ENCODE peak calls at places on chromosomes 2 and 18, in nine cellular contexts. One of them, this sample, is unnamed.

GRCh38 chr18:44696892-44697291 is 16.2 kb downstream of the SETBP1 start:
- DNase-seq in GM20000: no peak
- DNase-seq in endodermal cell: peak; percentile 64
- DNase-seq in heart right ventricle: peak; percentile 20
- DNase-seq in brain microvascular endothelial cell: no peak
- DNase-seq in tibial artery: no peak
- DNase-seq in PC-3: no peak
- DNase-seq in neural crest cell: no peak
- DNase-seq in CD4-positive, alpha-beta T cell: no peak
- DNase-seq in this sample: no peak

GRCh38 chr2:73759904-73760303 is 20.0 kb downstream of the DUSP11 start:
- DNase-seq in neural crest cell: no peak
- DNase-seq in brain microvascular endothelial cell: no peak
- DNase-seq in endodermal cell: no peak
- DNase-seq in PC-3: no peak
- DNase-seq in CD4-positive, alpha-beta T cell: no peak
- DNase-seq in GM20000: no peak
- DNase-seq in tibial artery: no peak
- DNase-seq in heart right ventricle: no peak
- DNase-seq in this sample: no peak

GRCh38 chr2:54388093-54388492 is 68.0 kb upstream of the SPTBN1 start:
- DNase-seq in brain microvascular endothelial cell: no peak
- DNase-seq in CD4-positive, alpha-beta T cell: no peak
- DNase-seq in neural crest cell: no peak
- DNase-seq in heart right ventricle: no peak
- DNase-seq in endodermal cell: no peak
- DNase-seq in PC-3: no peak
- DNase-seq in GM20000: no peak
- DNase-seq in tibial artery: no peak
- DNase-seq in this sample: no peak

GRCh38 chr2:191612496-191612895 is 65.4 kb upstream of the NABP1 start:
- DNase-seq in CD4-positive, alpha-beta T cell: no peak
- DNase-seq in GM20000: no peak
- DNase-seq in neural crest cell: no peak
- DNase-seq in heart right ventricle: no peak
- DNase-seq in tibial artery: no peak
- DNase-seq in brain microvascular endothelial cell: peak; percentile 60
- DNase-seq in endodermal cell: no peak
- DNase-seq in PC-3: peak; percentile 88
- DNase-seq in this sample: no peak

GRCh38 chr18:7174359-7175107 is 56.4 kb upstream of the LRRC30 start:
- DNase-seq in CD4-positive, alpha-beta T cell: no peak
- DNase-seq in tibial artery: no peak
- DNase-seq in heart right ventricle: no peak
- DNase-seq in GM20000: no peak
- DNase-seq in neural crest cell: no peak
- DNase-seq in brain microvascular endothelial cell: no peak
- DNase-seq in PC-3: no peak
- DNase-seq in endodermal cell: peak; percentile 90
- DNase-seq in this sample: no peak

GRCh38 chr2:68769586-68770270 is 35.1 kb downstream of the ARHGAP25 start:
- DNase-seq in PC-3: no peak
- DNase-seq in brain microvascular endothelial cell: no peak
- DNase-seq in heart right ventricle: no peak
- DNase-seq in neural crest cell: no peak
- DNase-seq in tibial artery: no peak
- DNase-seq in endodermal cell: no peak
- DNase-seq in GM20000: no peak
- DNase-seq in CD4-positive, alpha-beta T cell: no peak
- DNase-seq in this sample: no peak

GRCh38 chr2:9554841-9555337 is 741 bp downstream of the ADAM17 start:
- DNase-seq in GM20000: no peak
- DNase-seq in tibial artery: peak; percentile 74
- DNase-seq in CD4-positive, alpha-beta T cell: no peak
- DNase-seq in brain microvascular endothelial cell: peak; percentile 75
- DNase-seq in heart right ventricle: peak; percentile 47
- DNase-seq in neural crest cell: no peak
- DNase-seq in PC-3: peak; percentile 58
- DNase-seq in endodermal cell: no peak
- DNase-seq in this sample: no peak

GRCh38 chr2:61753512-61753911 is 100.3 kb downstream of the FAM161A start:
- DNase-seq in GM20000: no peak
- DNase-seq in PC-3: no peak
- DNase-seq in neural crest cell: no peak
- DNase-seq in heart right ventricle: no peak
- DNase-seq in brain microvascular endothelial cell: no peak
- DNase-seq in endodermal cell: no peak
- DNase-seq in tibial artery: no peak
- DNase-seq in CD4-positive, alpha-beta T cell: no peak
- DNase-seq in this sample: no peak

GRCh38 chr18:62282188-62282629 is 42.9 kb upstream of the TNFRSF11A start:
- DNase-seq in PC-3: peak; percentile 58
- DNase-seq in tibial artery: no peak
- DNase-seq in endodermal cell: no peak
- DNase-seq in heart right ventricle: no peak
- DNase-seq in brain microvascular endothelial cell: peak; percentile 58
- DNase-seq in CD4-positive, alpha-beta T cell: no peak
- DNase-seq in neural crest cell: no peak
- DNase-seq in GM20000: no peak
- DNase-seq in this sample: no peak

GRCh38 chr2:44668336-44668735 is 273.2 kb upstream of the SIX3 start:
- DNase-seq in PC-3: peak; percentile 48
- DNase-seq in GM20000: peak; percentile 29
- DNase-seq in neural crest cell: no peak
- DNase-seq in endodermal cell: no peak
- DNase-seq in brain microvascular endothelial cell: no peak
- DNase-seq in tibial artery: no peak
- DNase-seq in CD4-positive, alpha-beta T cell: no peak
- DNase-seq in heart right ventricle: no peak
- DNase-seq in this sample: peak; percentile 45

GRCh38 chr18:36809590-36810381 is 19.0 kb downstream of the TPGS2 start:
- DNase-seq in endodermal cell: peak; percentile 66
- DNase-seq in GM20000: peak; percentile 77
- DNase-seq in PC-3: peak; percentile 59
- DNase-seq in CD4-positive, alpha-beta T cell: no peak
- DNase-seq in heart right ventricle: peak; percentile 31
- DNase-seq in tibial artery: peak; percentile 29
- DNase-seq in brain microvascular endothelial cell: peak; percentile 33
- DNase-seq in neural crest cell: peak; percentile 17
- DNase-seq in this sample: peak; percentile 73

GRCh38 chr18:50429207-50429948 is 54.5 kb downstream of the SKA1 start:
- DNase-seq in tibial artery: no peak
- DNase-seq in endodermal cell: no peak
- DNase-seq in PC-3: peak; percentile 38
- DNase-seq in GM20000: peak; percentile 36
- DNase-seq in CD4-positive, alpha-beta T cell: no peak
- DNase-seq in brain microvascular endothelial cell: peak; percentile 22
- DNase-seq in heart right ventricle: no peak
- DNase-seq in neural crest cell: no peak
- DNase-seq in this sample: peak; percentile 41

GRCh38 chr2:229410946-229411345 is 139.9 kb upstream of the PID1 start:
- DNase-seq in endodermal cell: no peak
- DNase-seq in brain microvascular endothelial cell: no peak
- DNase-seq in GM20000: no peak
- DNase-seq in heart right ventricle: no peak
- DNase-seq in CD4-positive, alpha-beta T cell: no peak
- DNase-seq in neural crest cell: no peak
- DNase-seq in tibial artery: no peak
- DNase-seq in PC-3: peak; percentile 61
- DNase-seq in this sample: no peak

GRCh38 chr2:120972286-120972685 is 236.6 kb downstream of the GLI2 start:
- DNase-seq in CD4-positive, alpha-beta T cell: no peak
- DNase-seq in heart right ventricle: no peak
- DNase-seq in tibial artery: no peak
- DNase-seq in endodermal cell: no peak
- DNase-seq in brain microvascular endothelial cell: no peak
- DNase-seq in GM20000: no peak
- DNase-seq in neural crest cell: no peak
- DNase-seq in PC-3: no peak
- DNase-seq in this sample: no peak

GRCh38 chr18:35694803-35695202 is 113.3 kb downstream of the GALNT1 start:
- DNase-seq in neural crest cell: no peak
- DNase-seq in brain microvascular endothelial cell: no peak
- DNase-seq in GM20000: no peak
- DNase-seq in CD4-positive, alpha-beta T cell: no peak
- DNase-seq in endodermal cell: no peak
- DNase-seq in tibial artery: no peak
- DNase-seq in PC-3: no peak
- DNase-seq in heart right ventricle: no peak
- DNase-seq in this sample: no peak

GRCh38 chr2:238288650-238289573 is 502 bp upstream of the PER2 start:
- DNase-seq in CD4-positive, alpha-beta T cell: peak; percentile 97
- DNase-seq in heart right ventricle: peak; percentile 97
- DNase-seq in GM20000: peak; percentile 99
- DNase-seq in tibial artery: peak; percentile 99
- DNase-seq in endodermal cell: peak; percentile 99
- DNase-seq in neural crest cell: peak; percentile 96
- DNase-seq in PC-3: peak; percentile 98
- DNase-seq in brain microvascular endothelial cell: peak; percentile 99
- DNase-seq in this sample: peak; percentile 99
- TF ChIP-seq CTCF in CD4-positive, alpha-beta T cell: no peak
- TF ChIP-seq CTCF in heart right ventricle: peak; percentile 34
- TF ChIP-seq CTCF in GM20000: no peak
- TF ChIP-seq CTCF in tibial artery: peak; percentile 20
- TF ChIP-seq CTCF in endodermal cell: peak; percentile 73
- TF ChIP-seq CTCF in neural crest cell: peak; percentile 54
- TF ChIP-seq CTCF in PC-3: peak; percentile 37
- TF ChIP-seq CTCF in brain microvascular endothelial cell: peak; percentile 38
- TF ChIP-seq CTCF in this sample: peak; percentile 31

DNA sequence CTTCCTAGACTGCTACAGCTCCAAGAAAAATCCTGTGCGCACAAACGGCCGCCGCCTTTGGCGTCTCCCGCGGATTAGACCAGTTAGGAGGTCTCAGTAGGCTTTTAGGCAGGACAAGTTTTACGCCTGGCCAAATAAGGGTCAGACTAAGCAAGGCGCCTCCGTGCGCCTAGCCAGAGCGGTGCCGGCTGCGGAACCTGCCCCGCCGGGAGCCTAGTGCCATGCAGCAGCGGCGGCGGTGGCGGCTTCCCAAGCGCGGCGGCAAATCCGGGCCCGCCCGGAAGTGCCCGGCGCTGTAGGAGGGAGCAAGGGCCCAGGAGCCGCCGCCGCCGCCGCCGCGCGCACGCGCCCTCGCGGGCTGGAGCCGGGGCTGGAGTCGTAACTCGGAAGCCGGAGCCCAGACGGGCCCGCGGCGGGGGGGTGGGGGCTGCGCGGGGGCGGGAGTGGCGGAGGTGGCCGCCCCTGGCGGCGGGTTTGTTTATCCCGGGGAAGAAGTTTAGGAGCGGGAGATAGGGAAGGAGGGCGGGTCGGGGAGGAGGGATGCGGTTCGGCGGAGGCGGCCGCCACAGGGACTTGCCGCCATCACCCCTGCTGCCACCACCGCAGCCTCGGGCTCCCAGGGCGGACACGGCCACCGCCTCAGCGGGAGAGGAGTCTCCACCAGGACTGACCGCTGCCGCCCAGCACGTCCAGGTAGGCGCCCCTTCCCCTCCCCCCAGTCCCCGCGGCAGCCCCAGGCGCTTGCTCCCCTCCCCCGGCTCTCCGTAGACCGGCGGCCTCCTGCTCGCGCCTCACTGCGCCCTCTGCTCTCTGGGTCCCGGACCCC is at the start of gene SPOPL:
- DNase-seq in tibial artery: peak; percentile 91
- DNase-seq in heart right ventricle: peak; percentile 90
- DNase-seq in CD4-positive, alpha-beta T cell: peak; percentile 81
- DNase-seq in brain microvascular endothelial cell: peak; percentile 83
- DNase-seq in neural crest cell: peak; percentile 80
- DNase-seq in endodermal cell: peak; percentile 97
- DNase-seq in GM20000: peak; percentile 95
- DNase-seq in PC-3: peak; percentile 92
- DNase-seq in this sample: peak; percentile 93
- TF ChIP-seq CTCF in tibial artery: peak; percentile 21
- TF ChIP-seq CTCF in heart right ventricle: peak; percentile 40
- TF ChIP-seq CTCF in CD4-positive, alpha-beta T cell: no peak
- TF ChIP-seq CTCF in brain microvascular endothelial cell: peak; percentile 25
- TF ChIP-seq CTCF in neural crest cell: peak; percentile 53
- TF ChIP-seq CTCF in endodermal cell: peak; percentile 59
- TF ChIP-seq CTCF in GM20000: no peak
- TF ChIP-seq CTCF in PC-3: no peak
- TF ChIP-seq CTCF in this sample: no peak

DNA sequence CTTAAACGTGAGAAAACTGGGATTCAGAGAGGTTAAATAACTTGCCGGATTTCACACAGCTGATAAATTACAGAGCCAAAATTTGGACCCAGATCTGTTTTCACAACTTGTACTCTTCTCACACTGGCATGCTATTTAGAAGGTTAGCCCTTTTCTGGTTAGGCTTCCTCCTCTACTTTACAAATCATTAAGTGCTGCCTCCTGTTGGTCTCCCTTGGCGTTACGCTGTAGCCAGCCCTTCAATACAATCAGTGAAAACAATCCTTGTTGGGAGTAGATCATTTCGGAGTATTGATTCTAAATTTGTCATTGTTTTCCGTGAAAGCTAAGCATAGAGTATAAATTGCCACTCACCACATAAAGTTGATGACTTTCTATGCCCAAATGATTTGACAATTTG is 153.5 kb downstream of the ARHGAP15 start:
- DNase-seq in neural crest cell: no peak
- DNase-seq in CD4-positive, alpha-beta T cell: no peak
- DNase-seq in brain microvascular endothelial cell: no peak
- DNase-seq in heart right ventricle: no peak
- DNase-seq in endodermal cell: peak; percentile 84
- DNase-seq in PC-3: peak; percentile 5
- DNase-seq in GM20000: no peak
- DNase-seq in tibial artery: no peak
- DNase-seq in this sample: no peak
- TF ChIP-seq CTCF in neural crest cell: peak; percentile 36
- TF ChIP-seq CTCF in CD4-positive, alpha-beta T cell: peak; percentile 22
- TF ChIP-seq CTCF in brain microvascular endothelial cell: peak; percentile 47
- TF ChIP-seq CTCF in heart right ventricle: peak; percentile 34
- TF ChIP-seq CTCF in endodermal cell: peak; percentile 77
- TF ChIP-seq CTCF in PC-3: peak; percentile 49
- TF ChIP-seq CTCF in GM20000: peak; percentile 7
- TF ChIP-seq CTCF in tibial artery: no peak
- TF ChIP-seq CTCF in this sample: peak; percentile 25

DNA sequence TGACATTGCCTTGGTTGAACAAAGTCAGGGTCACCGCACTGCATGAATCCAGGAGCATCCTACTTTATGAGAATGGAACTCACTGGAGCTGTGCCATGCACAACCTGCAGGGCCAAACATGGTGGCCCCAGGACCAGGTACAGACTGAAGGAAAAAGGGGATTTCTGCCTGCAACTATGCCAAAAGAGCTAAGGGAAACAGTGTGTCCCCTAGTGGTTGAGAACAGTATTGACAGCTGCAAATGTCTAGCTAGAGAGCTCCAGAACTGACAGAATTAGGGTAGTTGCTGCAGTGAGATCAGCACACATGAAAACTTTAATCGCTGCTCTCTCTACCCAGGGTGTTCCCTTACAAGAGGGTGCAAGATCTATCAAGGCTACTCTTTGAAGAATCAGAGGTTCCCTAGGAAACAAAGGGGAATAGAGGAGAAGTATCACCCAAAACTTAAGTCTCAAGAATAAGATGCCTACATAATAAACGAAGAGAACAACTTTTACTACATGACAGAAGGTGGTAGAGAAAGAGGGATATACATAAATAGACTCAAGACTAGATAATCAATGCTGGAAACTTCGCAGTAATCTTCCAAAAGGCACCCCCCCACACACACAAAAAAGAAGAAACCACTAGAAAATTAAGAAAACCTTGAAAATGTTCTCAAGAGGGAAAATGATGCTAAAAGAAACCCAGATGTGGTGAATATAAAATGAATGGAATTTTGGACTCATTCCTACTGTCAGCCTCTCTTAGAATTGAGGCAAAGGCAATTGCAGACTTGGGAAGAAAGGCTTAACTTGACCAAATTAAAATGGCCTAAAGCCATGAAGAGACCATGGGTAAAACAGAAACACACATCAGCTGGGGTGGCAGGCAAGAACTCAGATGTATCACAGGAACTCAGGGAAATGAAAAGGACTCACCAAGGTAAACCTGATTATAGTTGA is 43.7 kb upstream of the IHH start:
- DNase-seq in PC-3: peak; percentile 68
- DNase-seq in brain microvascular endothelial cell: peak; percentile 42
- DNase-seq in tibial artery: no peak
- DNase-seq in GM20000: peak; percentile 60
- DNase-seq in endodermal cell: peak; percentile 78
- DNase-seq in CD4-positive, alpha-beta T cell: no peak
- DNase-seq in heart right ventricle: no peak
- DNase-seq in neural crest cell: peak; percentile 12
- DNase-seq in this sample: peak; percentile 75
- TF ChIP-seq CTCF in PC-3: peak; percentile 91
- TF ChIP-seq CTCF in brain microvascular endothelial cell: peak; percentile 91
- TF ChIP-seq CTCF in tibial artery: peak; percentile 42
- TF ChIP-seq CTCF in GM20000: peak; percentile 66
- TF ChIP-seq CTCF in endodermal cell: peak; percentile 91
- TF ChIP-seq CTCF in CD4-positive, alpha-beta T cell: peak; percentile 57
- TF ChIP-seq CTCF in heart right ventricle: peak; percentile 77
- TF ChIP-seq CTCF in neural crest cell: peak; percentile 72
- TF ChIP-seq CTCF in this sample: peak; percentile 50

This sample was measured in GM13976.